ENCODE peak calls at places on chromosomes 1 and 21, in seven cellular contexts. I is left ventricle myocardium inferior, G is fibroblast of villous mesenchyme, W is HFFc6, A is OCI-LY7, X is GM10248, U is nephron progenitor cell. O is an unnamed sample.

GRCh38 chr21:44507673-44508425 is 32.1 kb downstream of the KRTAP10-1 start:
- DNase-seq in I (no peak), G (no peak), W (no peak), A (no peak), X (no peak), U (no peak), O (no peak)

GRCh38 chr1:155003227-155003765 is 694 bp downstream of the ZBTB7B start:
- DNase-seq in I (no peak), G (peak; percentile 30), W (no peak), A (peak; percentile 43), X (no peak), U (peak; percentile 59), O (no peak)

GRCh38 chr1:214476958-214477870 is 74.2 kb downstream of the PTPN14 start:
- DNase-seq in I (no peak), G (peak; percentile 90), W (peak; percentile 89), A (no peak), X (no peak), U (no peak), O (no peak)

GRCh38 chr1:113943028-113943811 is 14.1 kb downstream of the HIPK1 start:
- DNase-seq in I (no peak), G (peak; percentile 82), W (no peak), A (no peak), X (no peak), U (no peak), O (no peak)

GRCh38 chr1:12167493-12168429 is 970 bp downstream of the TNFRSF1B start:
- DNase-seq in I (no peak), G (no peak), W (no peak), A (no peak), X (no peak), U (no peak), O (peak; percentile 62)

GRCh38 chr1:151579436-151580225 is 32.2 kb upstream of the SNX27 start:
- DNase-seq in I (no peak), G (peak; percentile 25), W (peak; percentile 37), A (no peak), X (no peak), U (no peak), O (no peak)

GRCh38 chr1:231778009-231778719 is 151.6 kb downstream of the DISC1 start:
- DNase-seq in I (peak; percentile 24), G (peak; percentile 49), W (peak; percentile 25), A (no peak), X (no peak), U (no peak), O (no peak)

GRCh38 chr1:159817276-159818041 is 9.2 kb upstream of the SLAMF8 start:
- DNase-seq in I (no peak), G (no peak), W (no peak), A (no peak), X (no peak), U (no peak), O (no peak)

GRCh38 chr1:228036701-228037231 is 30.0 kb downstream of the WNT3A start:
- DNase-seq in I (no peak), G (no peak), W (no peak), A (no peak), X (no peak), U (no peak), O (peak; percentile 30)

DNA sequence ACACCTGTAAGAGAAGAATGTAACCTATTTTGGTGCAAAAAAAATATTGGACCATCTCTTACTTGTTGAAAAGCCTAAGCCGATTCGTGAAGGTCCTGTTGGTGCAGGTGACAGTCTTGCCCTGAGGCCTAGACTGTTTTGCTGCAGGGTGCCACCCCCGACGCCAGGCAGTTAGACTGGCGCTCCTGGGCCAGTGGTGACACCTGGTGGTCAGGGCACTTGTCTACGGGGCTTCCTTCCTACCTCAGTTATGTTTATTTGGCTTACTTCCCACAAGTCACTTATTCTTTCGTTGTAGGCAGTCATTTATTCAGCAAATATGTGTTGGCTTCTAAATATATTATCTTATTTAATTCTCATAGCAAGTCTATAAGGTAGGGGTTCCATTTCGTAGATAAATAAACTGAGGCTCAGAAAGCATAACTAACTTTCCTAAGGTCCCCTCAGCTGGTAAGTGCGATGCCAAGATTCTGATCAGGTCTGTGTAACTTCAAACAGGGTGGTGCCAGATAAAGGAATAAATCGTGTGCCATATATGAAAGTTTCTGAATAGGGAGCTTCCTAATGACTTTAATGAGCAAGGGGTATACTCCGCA is 1.9 kb downstream of the EEIG2 start:
- DNase-seq in I (peak; percentile 38), G (no peak), W (no peak), A (peak; percentile 90), X (peak; percentile 74), U (peak; percentile 55), O (peak; percentile 70)
- TF ChIP-seq CTCF in I (peak; percentile 41), G (peak; percentile 48), W (peak; percentile 72), A (peak; percentile 97), X (peak; percentile 87), U (peak; percentile 55), O (peak; percentile 87)

DNA sequence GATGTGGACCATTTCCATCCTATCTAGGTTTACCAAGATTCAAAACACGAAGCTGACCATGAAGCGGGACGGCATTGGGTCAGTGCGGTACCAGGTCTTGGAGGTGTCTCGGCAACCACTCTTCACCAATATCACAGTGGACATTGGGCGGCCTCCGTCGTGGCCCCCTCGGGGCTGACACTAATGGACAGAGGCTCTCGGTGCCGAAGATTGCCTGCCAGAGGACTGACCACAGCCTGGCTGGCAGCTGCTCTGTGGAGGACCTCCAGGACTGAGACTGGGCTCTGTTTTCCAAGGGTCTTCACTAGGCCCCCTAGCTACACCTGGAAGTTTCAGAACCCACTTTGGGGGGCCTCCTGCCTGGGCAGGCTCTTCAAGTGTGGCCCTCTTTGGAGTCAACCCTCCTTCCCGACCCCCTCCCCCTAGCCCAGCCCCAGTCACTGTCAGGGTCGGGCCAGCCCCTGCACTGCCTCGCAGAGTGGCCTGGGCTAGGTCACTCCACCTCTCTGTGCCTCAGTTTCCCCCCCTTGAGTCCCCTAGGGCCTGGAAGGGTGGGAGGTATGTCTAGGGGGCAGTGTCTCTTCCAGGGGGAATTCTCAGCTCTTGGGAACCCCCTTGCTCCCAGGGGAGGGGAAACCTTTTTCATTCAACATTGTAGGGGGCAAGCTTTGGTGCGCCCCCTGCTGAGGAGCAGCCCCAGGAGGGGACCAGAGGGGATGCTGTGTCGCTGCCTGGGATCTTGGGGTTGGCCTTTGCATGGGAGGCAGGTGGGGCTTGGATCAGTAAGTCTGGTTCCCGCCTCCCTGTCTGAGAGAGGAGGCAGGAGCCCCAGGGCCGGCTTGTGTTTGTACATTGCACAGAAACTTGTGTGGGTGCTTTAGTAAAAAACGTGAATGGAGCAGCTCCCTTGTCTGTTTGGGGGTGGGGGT is 864 bp upstream of the CCDC24 start:
- DNase-seq in I (no peak), G (no peak), W (no peak), A (no peak), X (no peak), U (no peak), O (peak; percentile 52)
- TF ChIP-seq CTCF in I (no peak), G (no peak), W (peak; percentile 54), A (peak; percentile 71), X (no peak), U (no peak), O (no peak)

DNA sequence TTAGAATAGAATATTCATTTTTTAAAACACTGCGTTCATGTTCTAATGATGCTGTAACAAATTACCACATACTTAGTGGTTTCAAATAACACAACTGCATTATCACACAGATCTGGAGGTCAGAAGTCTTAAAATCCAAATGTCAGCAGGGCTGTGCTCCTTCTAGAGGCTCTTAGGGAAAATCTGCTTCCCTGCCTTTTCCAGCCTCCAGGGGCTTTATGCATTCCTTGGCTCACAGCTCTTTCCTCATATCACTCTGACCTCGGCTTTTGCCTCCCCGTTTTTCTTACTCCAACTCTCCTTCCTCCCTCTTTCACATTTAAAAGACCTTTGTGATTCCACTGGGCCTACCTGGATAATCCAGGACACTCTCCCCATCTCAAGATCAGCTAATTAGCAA is 18.6 kb upstream of the FMN2 start:
- DNase-seq in I (no peak), G (peak; percentile 48), W (no peak), A (no peak), X (no peak), U (no peak), O (no peak)
- TF ChIP-seq CTCF in I (no peak), G (no peak), W (no peak), A (no peak), X (no peak), U (no peak), O (no peak)

GRCh38 chr1:111223126-111223443 is 4.4 kb upstream of the CHI3L2 start:
- DNase-seq in I (no peak), G (no peak), W (no peak), A (no peak), X (no peak), U (no peak), O (no peak)
- TF ChIP-seq CTCF in I (no peak), G (no peak), W (no peak), A (peak; percentile 48), X (no peak), U (no peak), O (no peak)

GRCh38 chr1:25774921-25775774 is 24.8 kb upstream of the SELENON start:
- DNase-seq in I (no peak), G (no peak), W (no peak), A (peak; percentile 80), X (peak; percentile 58), U (no peak), O (peak; percentile 66)
- TF ChIP-seq CTCF in I (no peak), G (no peak), W (no peak), A (peak; percentile 50), X (no peak), U (no peak), O (no peak)

GRCh38 chr1:204973449-204973848 is 69.6 kb upstream of the CNTN2 start:
- DNase-seq in I (no peak), G (no peak), W (no peak), A (no peak), X (no peak), U (no peak), O (no peak)

GRCh38 chr1:204975568-204976235 is 67.3 kb upstream of the CNTN2 start:
- DNase-seq in I (no peak), G (peak; percentile 38), W (peak; percentile 32), A (peak; percentile 51), X (peak; percentile 83), U (peak; percentile 80), O (peak; percentile 86)

GRCh38 chr1:204975021-204975420 is 68.0 kb upstream of the CNTN2 start:
- DNase-seq in I (no peak), G (no peak), W (no peak), A (no peak), X (no peak), U (no peak), O (no peak)

GRCh38 chr1:204972461-204972860 is 70.6 kb upstream of the CNTN2 start:
- DNase-seq in I (no peak), G (no peak), W (no peak), A (no peak), X (no peak), U (no peak), O (no peak)

DNA sequence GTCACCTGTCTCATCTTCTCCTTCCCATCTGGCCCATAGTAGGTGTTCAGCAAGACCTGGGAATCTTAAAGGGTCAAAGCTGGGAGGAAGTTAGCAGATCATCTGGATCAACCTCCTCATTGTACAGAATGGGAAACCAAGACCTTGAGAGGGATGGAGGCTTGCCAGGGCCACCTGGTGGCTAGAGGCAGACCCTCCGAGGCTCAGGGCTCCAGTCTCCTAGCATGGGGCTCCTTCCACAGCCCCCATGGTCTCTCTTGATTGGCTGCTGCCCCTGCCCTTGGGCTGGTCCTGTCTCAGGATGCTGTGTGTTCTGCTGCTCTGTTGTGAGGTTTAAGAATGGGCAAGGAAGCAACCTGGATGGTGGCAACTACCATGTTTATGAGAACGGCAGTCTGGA is 68.7 kb upstream of the CNTN2 start:
- DNase-seq in I (no peak), G (no peak), W (no peak), A (no peak), X (no peak), U (no peak), O (no peak)
- TF ChIP-seq CTCF in I (no peak), G (no peak), W (peak; percentile 9), A (peak; percentile 31), X (no peak), U (no peak), O (no peak)

GRCh38 chr1:220786337-220787068 is at the start of gene MTARC1:
- DNase-seq in I (peak; percentile 83), G (peak; percentile 47), W (peak; percentile 9), A (no peak), X (peak; percentile 41), U (peak; percentile 82), O (peak; percentile 64)
- TF ChIP-seq CTCF in I (peak; percentile 54), G (no peak), W (peak; percentile 33), A (no peak), X (no peak), U (no peak), O (no peak)

O was measured in GM13976.